ENCODE peak calls at places on chromosome 4, in five cellular contexts. H is neuronal stem cell, W is H1, G is H9, Z is mesenchymal stem cell. M is an unnamed sample.

GRCh38 chr4:9901262-9901661 is 119.8 kb downstream of the DRD5 start:
- DNase-seq in H (no peak), W (no peak), G (no peak), Z (no peak), M (no peak)

GRCh38 chr4:2186133-2186864 is 55.6 kb downstream of the HAUS3 start:
- DNase-seq in H (no peak), W (no peak), G (peak; percentile 68), Z (peak; percentile 29), M (peak; percentile 75)

GRCh38 chr4:27779827-27780226 is 919.2 kb downstream of the STIM2 start:
- DNase-seq in H (no peak), W (no peak), G (peak; percentile 33), Z (no peak), M (no peak)

GRCh38 chr4:3304831-3305609 is 12.2 kb downstream of the RGS12 start:
- DNase-seq in H (no peak), W (no peak), G (peak; percentile 21), Z (no peak), M (no peak)

GRCh38 chr4:85725727-85726170 is 250.8 kb downstream of the ARHGAP24 start:
- DNase-seq in H (no peak), W (no peak), G (no peak), Z (no peak), M (no peak)

GRCh38 chr4:143287571-143287923 is 49.1 kb upstream of the GAB1 start:
- DNase-seq in H (no peak), W (no peak), G (no peak), Z (no peak), M (no peak)

GRCh38 chr4:24471623-24472510 is 112.5 kb downstream of the DHX15 start:
- DNase-seq in H (peak; percentile 39), W (no peak), G (peak; percentile 58), Z (peak; percentile 20), M (no peak)

GRCh38 chr4:187175197-187175596 is 451.5 kb upstream of the FAT1 start:
- DNase-seq in H (no peak), W (no peak), G (no peak), Z (no peak), M (peak; percentile 47)

GRCh38 chr4:93722446-93722845 is 106.1 kb upstream of the ATOH1 start:
- DNase-seq in H (no peak), W (no peak), G (no peak), Z (no peak), M (no peak)

GRCh38 chr4:66489783-66490452 is 819.6 kb upstream of the EPHA5 start:
- DNase-seq in H (no peak), W (no peak), G (no peak), Z (peak; percentile 30), M (peak; percentile 1)

GRCh38 chr4:8771666-8772065 is 100.0 kb downstream of the HMX1 start:
- DNase-seq in H (no peak), W (no peak), G (no peak), Z (no peak), M (no peak)

GRCh38 chr4:173152104-173152503 is 16.5 kb upstream of the GALNT7 start:
- DNase-seq in H (no peak), W (no peak), G (no peak), Z (no peak), M (no peak)

GRCh38 chr4:127793528-127793927 is 11.4 kb downstream of the HSPA4L start:
- DNase-seq in H (no peak), W (no peak), G (no peak), Z (no peak), M (no peak)

GRCh38 chr4:173243321-173243720 is 74.7 kb downstream of the GALNT7 start:
- DNase-seq in H (no peak), W (no peak), G (no peak), Z (peak; percentile 70), M (peak; percentile 37)

GRCh38 chr4:150679767-150680088 is 97.8 kb downstream of the MAB21L2 start:
- DNase-seq in H (no peak), W (no peak), G (no peak), Z (no peak), M (no peak)

GRCh38 chr4:48909697-48910096 is 3.1 kb upstream of the OCIAD2 start:
- DNase-seq in H (peak; percentile 20), W (peak; percentile 43), G (peak; percentile 44), Z (peak; percentile 96), M (peak; percentile 93)

GRCh38 chr4:159764343-159764952 is 661.6 kb downstream of the RAPGEF2 start:
- DNase-seq in H (peak; percentile 69), W (peak; percentile 9), G (no peak), Z (peak; percentile 63), M (peak; percentile 37)

GRCh38 chr4:184796906-184797305 is 28.9 kb downstream of the ACSL1 start:
- DNase-seq in H (no peak), W (no peak), G (no peak), Z (no peak), M (no peak)

GRCh38 chr4:118889313-118889694 is 650 bp downstream of the SYNPO2 start:
- DNase-seq in H (no peak), W (no peak), G (no peak), Z (no peak), M (no peak)

GRCh38 chr4:142091691-142092182 is 455.4 kb downstream of the IL15 start:
- DNase-seq in H (no peak), W (no peak), G (no peak), Z (peak; percentile 41), M (no peak)

GRCh38 chr4:189773909-189774308 is 166.8 kb upstream of the FRG1 start:
- DNase-seq in H (no peak), W (no peak), G (no peak), Z (peak; percentile 54), M (no peak)

GRCh38 chr4:95572304-95572991 is 23.7 kb upstream of the UNC5C start:
- DNase-seq in H (no peak), W (no peak), G (peak; percentile 53), Z (peak; percentile 79), M (no peak)

GRCh38 chr4:5990446-5991160 is 27.6 kb downstream of the C4orf50 start:
- DNase-seq in H (no peak), W (no peak), G (peak; percentile 11), Z (no peak), M (no peak)

GRCh38 chr4:17981063-17981462 is 40.5 kb downstream of the LCORL start:
- DNase-seq in H (no peak), W (no peak), G (no peak), Z (no peak), M (peak; percentile 10)

GRCh38 chr4:94407846-94408245 is 43.9 kb upstream of the PDLIM5 start:
- DNase-seq in H (no peak), W (no peak), G (no peak), Z (no peak), M (no peak)

GRCh38 chr4:81665050-81665449 is 193.3 kb upstream of the RASGEF1B start:
- DNase-seq in H (no peak), W (no peak), G (no peak), Z (no peak), M (no peak)

GRCh38 chr4:81664079-81664478 is 192.4 kb upstream of the RASGEF1B start:
- DNase-seq in H (no peak), W (no peak), G (no peak), Z (no peak), M (peak; percentile 3)

GRCh38 chr4:81666491-81666890 is 194.8 kb upstream of the RASGEF1B start:
- DNase-seq in H (no peak), W (no peak), G (no peak), Z (no peak), M (no peak)

DNA sequence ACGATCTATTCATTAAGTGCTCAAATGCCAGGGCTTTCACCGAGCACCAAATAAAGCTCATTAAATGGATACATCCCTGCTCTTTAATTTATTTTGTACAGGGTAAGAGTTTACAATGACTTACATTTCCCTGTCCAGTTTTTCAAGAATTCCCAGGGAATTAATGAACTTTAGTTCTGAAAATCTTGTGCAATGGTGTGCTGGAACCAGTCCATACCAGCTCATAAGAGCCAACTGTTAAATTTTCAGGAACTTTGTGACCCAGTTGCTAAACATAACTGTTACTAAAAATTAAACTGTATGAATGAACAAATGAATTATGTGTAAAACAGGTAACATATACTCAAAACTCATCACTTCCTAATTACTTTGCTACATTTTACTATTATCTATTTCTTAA is 191.7 kb upstream of the RASGEF1B start:
- DNase-seq in H (no peak), W (no peak), G (no peak), Z (no peak), M (no peak)
- H2AFZ ChIP-seq in H (no peak overlapping the region), W (no peak overlapping the region), G (no peak overlapping the region), Z (no peak overlapping the region), M (no peak overlapping the region)

GRCh38 chr4:74975848-74976824 is 43.2 kb downstream of the PARM1 start:
- DNase-seq in H (no peak), W (no peak), G (no peak), Z (no peak), M (no peak)

GRCh38 chr4:74969507-74970474 is 36.9 kb downstream of the PARM1 start:
- DNase-seq in H (no peak), W (no peak), G (peak; percentile 43), Z (no peak), M (peak; percentile 38)

GRCh38 chr4:74970577-74970976 is 37.7 kb downstream of the PARM1 start:
- DNase-seq in H (no peak), W (no peak), G (no peak), Z (no peak), M (no peak)

GRCh38 chr4:74975082-74975481 is 42.2 kb downstream of the PARM1 start:
- DNase-seq in H (no peak), W (no peak), G (no peak), Z (no peak), M (no peak)
- H2BK12ac ChIP-seq in H (no peak overlapping the region), W (no peak overlapping the region), G (no peak overlapping the region), Z (no peak overlapping the region), M (no peak overlapping the region)

GRCh38 chr4:144572660-144573059 is 73.3 kb upstream of the HHIP start:
- DNase-seq in H (no peak), W (no peak), G (peak; percentile 42), Z (no peak), M (peak; percentile 18)

GRCh38 chr4:144578681-144579080 is 67.3 kb upstream of the HHIP start:
- DNase-seq in H (no peak), W (no peak), G (no peak), Z (no peak), M (peak; percentile 88)

GRCh38 chr4:144574509-144574908 is 71.4 kb upstream of the HHIP start:
- DNase-seq in H (no peak), W (no peak), G (no peak), Z (no peak), M (no peak)

GRCh38 chr4:144574004-144574403 is 72.0 kb upstream of the HHIP start:
- DNase-seq in H (no peak), W (no peak), G (no peak), Z (no peak), M (no peak)

GRCh38 chr4:144575181-144575580 is 70.8 kb upstream of the HHIP start:
- DNase-seq in H (no peak), W (no peak), G (no peak), Z (no peak), M (no peak)
- H2AFZ ChIP-seq in H (no peak overlapping the region), W (no peak overlapping the region), G (no peak overlapping the region), Z (no peak overlapping the region), M (no peak overlapping the region)

GRCh38 chr4:22712105-22712504 is 19.4 kb downstream of the GBA3 start:
- DNase-seq in H (no peak), W (no peak), G (no peak), Z (no peak), M (no peak)

GRCh38 chr4:22712541-22712940 is 19.8 kb downstream of the GBA3 start:
- DNase-seq in H (no peak), W (no peak), G (no peak), Z (no peak), M (no peak)

GRCh38 chr4:22719218-22719617 is 26.5 kb downstream of the GBA3 start:
- DNase-seq in H (no peak), W (no peak), G (no peak), Z (no peak), M (no peak)

GRCh38 chr4:22708961-22709360 is 16.2 kb downstream of the GBA3 start:
- DNase-seq in H (no peak), W (no peak), G (no peak), Z (no peak), M (no peak)

GRCh38 chr4:22713841-22714240 is 21.1 kb downstream of the GBA3 start:
- DNase-seq in H (no peak), W (no peak), G (no peak), Z (no peak), M (no peak)
- H2BK12ac ChIP-seq in H (no peak overlapping the region), W (no peak overlapping the region), G (no peak overlapping the region), Z (no peak overlapping the region), M (no peak overlapping the region)